ENCODE peak calls at places on chromosomes 12 and 14, in five cellular contexts. U is Peyer's patch, K is K562, F is tibial nerve, R is A549. L is an unnamed sample.

GRCh38 chr12:13452955-13453570 is 256.5 kb downstream of the EMP1 start:
- DNase-seq in U (no peak), K (no peak), F (no peak), R (no peak), L (no peak)

GRCh38 chr12:9721394-9722092 is 11.4 kb downstream of the CLECL1 start:
- DNase-seq in U (no peak), K (no peak), F (no peak), R (peak), L (no peak)

GRCh38 chr12:120783197-120783596 is 57.6 kb downstream of the ACADS start:
- DNase-seq in U (no peak), K (no peak), F (no peak), R (no peak), L (no peak)

GRCh38 chr12:84397279-84397678 is 515.3 kb downstream of the SLC6A15 start:
- DNase-seq in U (no peak), K (no peak), F (no peak), R (no peak), L (no peak)

GRCh38 chr14:85532981-85533820 is 3.3 kb downstream of the FLRT2 start:
- DNase-seq in U (no peak), K (no peak), F (peak), R (peak), L (peak)

GRCh38 chr14:89303452-89304435 is 113.3 kb downstream of the FOXN3 start:
- DNase-seq in U (peak), K (no peak), F (peak), R (no peak), L (peak)

GRCh38 chr12:642633-643477 is 20.4 kb downstream of the NINJ2 start:
- DNase-seq in U (peak), K (peak), F (no peak), R (peak), L (peak)

GRCh38 chr12:65199604-65200003 is 30.2 kb downstream of the LEMD3 start:
- DNase-seq in U (no peak), K (no peak), F (no peak), R (no peak), L (no peak)

GRCh38 chr14:104001003-104001402 is 58.7 kb upstream of the RD3L start:
- DNase-seq in U (no peak), K (peak), F (no peak), R (peak), L (peak)

GRCh38 chr14:102090713-102091112 is 3.9 kb upstream of the HSP90AA1 start:
- DNase-seq in U (no peak), K (no peak), F (no peak), R (no peak), L (no peak)

GRCh38 chr14:63492391-63492790 is 50.8 kb downstream of the PPP2R5E start:
- DNase-seq in U (no peak), K (no peak), F (no peak), R (peak), L (no peak)

GRCh38 chr12:119692410-119692809 is 24.5 kb downstream of the PRKAB1 start:
- DNase-seq in U (no peak), K (no peak), F (no peak), R (no peak), L (no peak)

GRCh38 chr14:73393375-73393774 is 65.0 kb downstream of the NUMB start:
- DNase-seq in U (no peak), K (no peak), F (no peak), R (no peak), L (no peak)

DNA sequence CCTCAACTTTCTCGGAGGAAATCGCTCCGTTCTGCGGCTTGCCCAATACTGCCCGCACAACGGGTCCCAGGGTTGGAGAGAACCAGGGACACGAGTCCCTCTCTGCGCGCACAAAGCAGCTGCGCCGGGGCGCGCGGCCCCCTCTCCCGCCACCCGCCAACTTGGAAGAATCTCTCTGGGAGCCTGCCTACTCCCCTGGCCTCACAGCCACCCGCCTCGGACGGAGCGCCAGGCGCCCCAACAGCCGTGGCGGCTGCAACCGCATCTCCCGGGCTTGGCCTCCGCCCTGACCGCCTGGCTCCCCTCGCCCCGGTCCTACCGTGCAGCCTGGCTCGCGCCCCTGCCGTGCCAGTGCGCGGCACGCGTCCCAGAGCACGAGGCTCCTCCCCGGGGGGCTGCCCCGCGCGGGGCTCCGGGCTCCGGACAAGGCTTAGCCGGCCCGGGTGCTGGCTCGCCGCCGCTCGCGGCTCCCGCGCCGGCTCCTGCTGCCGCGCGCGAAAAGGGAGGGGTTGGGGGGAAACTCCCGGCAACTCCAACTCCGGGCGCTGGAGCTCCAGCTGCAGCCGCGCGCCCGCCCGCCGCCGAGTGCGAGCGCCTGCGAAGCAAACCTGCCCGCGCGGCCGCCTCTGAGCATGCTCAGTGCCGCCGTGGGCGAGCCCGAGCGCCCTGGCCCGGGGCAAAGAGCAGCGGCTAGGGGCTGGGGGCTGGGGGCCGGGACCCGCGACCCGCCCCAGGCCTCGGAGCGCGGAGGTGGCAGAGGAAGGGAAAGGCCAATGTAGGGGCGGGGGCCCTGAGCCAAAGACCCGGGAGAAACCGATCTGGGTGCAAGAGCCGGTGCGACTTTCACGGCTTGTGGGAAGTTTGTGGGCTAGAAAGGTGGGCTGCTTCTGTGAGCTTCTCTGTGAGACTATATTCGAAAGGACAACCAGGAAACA is at the start of gene STXBP6:
- DNase-seq in U (no peak), K (no peak), F (peak), R (peak), L (peak)
- TF ChIP-seq POLR2A in U (peak), K (no peak), F (peak), R (no peak), L (no peak)

GRCh38 chr14:95958105-95958504 is 81.1 kb upstream of the C14orf132 start:
- DNase-seq in U (no peak), K (no peak), F (no peak), R (no peak), L (no peak)
- TF ChIP-seq POLR2A in U (no peak), K (no peak), F (no peak), R (no peak), L (no peak)

GRCh38 chr12:43884683-43885410 is 49.0 kb downstream of the TMEM117 start:
- DNase-seq in U (no peak), K (no peak), F (peak), R (no peak), L (no peak)

GRCh38 chr12:43880547-43880946 is 44.7 kb downstream of the TMEM117 start:
- DNase-seq in U (no peak), K (no peak), F (no peak), R (no peak), L (no peak)

GRCh38 chr12:43883748-43884147 is 47.9 kb downstream of the TMEM117 start:
- DNase-seq in U (no peak), K (no peak), F (no peak), R (no peak), L (no peak)

GRCh38 chr12:43882578-43883178 is 46.8 kb downstream of the TMEM117 start:
- DNase-seq in U (no peak), K (peak), F (no peak), R (peak), L (peak)

GRCh38 chr12:43883311-43883710 is 47.4 kb downstream of the TMEM117 start:
- DNase-seq in U (no peak), K (no peak), F (no peak), R (no peak), L (no peak)
- TF ChIP-seq POLR2A in U (no peak), K (no peak), F (no peak), R (no peak), L (no peak)

GRCh38 chr14:49598479-49599301 is at the start of gene LRR1:
- DNase-seq in U (peak), K (peak), F (peak), R (peak), L (peak)
- TF ChIP-seq POLR2A in U (peak), K (peak), F (peak), R (peak), L (peak)

DNA sequence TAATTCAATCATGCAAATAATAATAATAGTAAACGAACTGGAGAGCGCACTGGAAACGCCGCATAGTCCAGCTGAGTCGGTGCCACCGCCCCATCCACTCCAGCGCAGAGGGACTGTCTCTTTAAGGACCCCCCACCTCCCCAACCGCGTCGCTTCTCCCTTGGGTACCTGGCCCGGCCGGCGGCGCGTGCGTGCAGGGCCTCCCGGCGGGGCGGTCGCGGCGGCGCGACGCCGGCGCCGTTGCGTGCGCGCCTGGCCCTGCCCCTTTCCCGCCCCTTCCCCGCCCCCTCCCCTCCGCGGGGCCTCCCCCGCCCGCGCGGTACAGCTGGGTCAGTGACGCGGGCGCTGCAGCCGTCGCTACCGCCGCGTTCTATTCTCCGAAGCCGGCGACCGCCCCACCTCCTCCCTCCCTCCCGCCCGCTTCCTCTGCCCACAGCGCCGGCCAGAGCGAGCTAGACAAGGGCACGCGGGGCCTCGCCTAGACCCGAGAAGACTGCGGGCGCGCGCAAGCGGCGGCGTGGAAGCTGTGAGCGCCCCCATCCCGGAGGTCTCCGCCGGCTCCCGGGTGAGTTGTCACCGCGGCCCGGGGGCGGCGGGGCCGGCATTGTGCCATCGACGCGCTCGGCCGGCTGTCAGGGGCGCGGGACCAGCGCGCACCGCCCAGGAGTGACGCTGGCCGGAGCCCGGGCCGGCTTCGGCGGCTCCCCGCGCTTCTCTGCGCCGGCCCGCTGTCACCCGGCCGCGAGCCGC is at the start of gene SUSD6:
- DNase-seq in U (peak), K (peak), F (peak), R (peak), L (peak)
- TF ChIP-seq POLR2A in U (peak), K (no peak), F (peak), R (peak), L (peak)

DNA sequence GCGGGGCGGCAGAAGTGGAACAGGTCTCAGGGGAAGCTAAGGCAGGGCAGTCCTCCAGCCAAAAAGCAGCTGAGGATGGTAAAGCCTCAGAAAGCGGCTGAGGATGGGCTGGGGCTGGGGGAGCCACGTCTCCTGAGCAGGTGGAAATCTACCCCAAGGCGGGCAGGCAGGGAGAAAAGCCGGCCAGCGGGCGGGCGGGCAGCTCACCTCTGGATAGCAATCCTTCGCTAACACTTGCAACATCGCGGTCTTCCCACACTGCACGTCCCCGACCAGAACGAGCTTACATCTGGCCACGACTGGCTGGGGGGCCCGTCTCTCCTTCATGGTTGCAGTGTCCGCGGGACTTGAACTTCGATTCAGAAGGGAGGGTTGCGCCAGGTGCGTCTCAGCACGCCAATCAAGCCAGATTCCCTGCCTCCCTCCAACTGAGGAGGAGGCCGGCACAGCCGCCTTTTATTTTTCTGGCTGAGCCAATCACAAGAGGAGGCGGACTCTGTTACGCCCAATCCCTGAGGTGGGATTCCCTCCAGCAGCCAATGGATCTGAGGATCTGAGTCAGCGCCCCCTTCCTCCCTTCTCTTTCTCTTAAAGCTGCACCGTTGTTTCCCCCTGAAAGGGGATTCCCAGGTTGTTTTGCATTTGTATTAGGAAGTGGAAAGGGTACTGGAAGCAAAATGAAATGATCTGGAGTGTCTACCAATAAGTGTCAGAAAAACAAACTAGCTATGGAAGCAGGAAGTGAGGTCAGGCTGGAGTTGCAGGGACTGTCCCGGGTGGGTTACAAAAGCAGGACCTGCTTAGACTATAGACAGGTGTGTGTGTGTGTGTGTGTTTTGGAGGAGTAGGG is at the start of gene RND1:
- DNase-seq in U (peak), K (peak), F (peak), R (peak), L (peak)
- TF ChIP-seq POLR2A in U (peak), K (peak), F (peak), R (peak), L (peak)

DNA sequence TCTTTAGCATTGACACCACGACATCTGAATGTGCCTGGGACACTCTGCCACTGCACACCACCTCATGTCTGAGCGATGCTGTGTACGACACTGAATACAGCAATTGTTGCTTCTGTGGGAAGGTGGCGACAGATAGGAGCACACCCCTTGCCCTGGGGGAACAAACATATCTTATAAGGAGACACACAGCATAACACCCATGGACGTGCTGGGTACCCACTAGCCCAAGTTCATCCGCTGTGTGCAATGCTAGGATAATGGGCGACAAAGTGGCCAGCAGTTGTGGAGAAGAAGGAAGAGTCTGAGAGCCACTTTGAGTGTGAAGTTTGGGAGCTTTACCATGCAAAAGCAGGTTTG is 61.1 kb downstream of the VWF start:
- DNase-seq in U (no peak), K (no peak), F (no peak), R (no peak), L (no peak)
- TF ChIP-seq POLR2A in U (no peak), K (no peak), F (no peak), R (no peak), L (no peak)

L was measured in erythroblast.